ENCODE peak calls at places on chromosome 6, in six cellular contexts. M, P, S, Z, W and F are unnamed samples.

GRCh38 chr6:49519660-49520059 is 19.9 kb downstream of the GLYATL3 start:
- DNase-seq in M (no peak), P (no peak), S (no peak), Z (no peak), W (no peak), F (no peak)

GRCh38 chr6:30716879-30717128 is 277 bp downstream of the MDC1 start:
- DNase-seq in M (no peak), P (no peak), S (no peak), Z (no peak), W (no peak), F (no peak)

GRCh38 chr6:17584241-17584803 is 15.8 kb upstream of the FAM8A1 start:
- DNase-seq in M (peak), P (peak), S (peak), Z (peak), W (peak), F (peak)

GRCh38 chr6:34246563-34247391 is 2.0 kb downstream of the SMIM29 start:
- DNase-seq in M (peak), P (peak), S (peak), Z (no peak), W (no peak), F (no peak)

GRCh38 chr6:117515326-117515725 is 32.9 kb downstream of the DCBLD1 start:
- DNase-seq in M (no peak), P (no peak), S (no peak), Z (no peak), W (no peak), F (no peak)

GRCh38 chr6:152244998-152245630 is 392.0 kb downstream of the SYNE1 start:
- DNase-seq in M (peak), P (peak), S (no peak), Z (no peak), W (no peak), F (no peak)

GRCh38 chr6:108009894-108010293 is 51.9 kb upstream of the SEC63 start:
- DNase-seq in M (no peak), P (no peak), S (no peak), Z (no peak), W (no peak), F (no peak)

GRCh38 chr6:90294989-90295853 is 1.4 kb downstream of the BACH2 start:
- DNase-seq in M (peak), P (no peak), S (peak), Z (peak), W (peak), F (no peak)

GRCh38 chr6:69729870-69730449 is 66.8 kb downstream of the LMBRD1 start:
- DNase-seq in M (peak), P (peak), S (peak), Z (no peak), W (no peak), F (peak)

GRCh38 chr6:56671651-56672461 is 29.2 kb upstream of the DST start:
- DNase-seq in M (no peak), P (no peak), S (no peak), Z (no peak), W (peak), F (no peak)

GRCh38 chr6:11393713-11394627 is 143.6 kb upstream of the TMEM170B start:
- DNase-seq in M (no peak), P (no peak), S (no peak), Z (no peak), W (no peak), F (no peak)

GRCh38 chr6:89921197-89921596 is 26.9 kb downstream of the GJA10 start:
- DNase-seq in M (no peak), P (no peak), S (no peak), Z (no peak), W (no peak), F (no peak)

GRCh38 chr6:44049163-44049988 is 77.9 kb downstream of the MRPL14 start:
- DNase-seq in M (no peak), P (no peak), S (no peak), Z (no peak), W (no peak), F (no peak)

GRCh38 chr6:43990275-43990626 is 137.0 kb downstream of the MRPL14 start:
- DNase-seq in M (peak), P (peak), S (no peak), Z (no peak), W (no peak), F (no peak)

GRCh38 chr6:130602151-130602770 is 224.9 kb upstream of the SMLR1 start:
- DNase-seq in M (no peak), P (no peak), S (no peak), Z (no peak), W (no peak), F (no peak)

GRCh38 chr6:107569456-107569855 is 79.5 kb downstream of the SOBP start:
- DNase-seq in M (no peak), P (no peak), S (no peak), Z (no peak), W (no peak), F (no peak)